ENCODE peak calls at places on chromosomes 7 and 10, in six cellular contexts. J, B, F, V, M and W are unnamed samples.

GRCh38 chr7:92177362-92177761 is 1.6 kb downstream of the LRRD1 start:
- DNase-seq in B (no peak), V (no peak), F (no peak), J (no peak), M (no peak), W (no peak)

GRCh38 chr7:84532196-84532595 is 337.6 kb upstream of the SEMA3A start:
- DNase-seq in V (no peak), J (no peak), B (no peak), F (no peak), M (no peak), W (no peak)

GRCh38 chr10:90665905-90666662 is 191.8 kb downstream of the HTR7 start:
- DNase-seq in V (no peak), B (no peak), J (no peak), F (no peak), M (no peak), W (no peak)

GRCh38 chr7:32163141-32163806 is 93.1 kb upstream of the PDE1C start:
- DNase-seq in J (no peak), F (peak), V (no peak), M (peak), B (peak), W (peak)

GRCh38 chr7:156014808-156015207 is 202.5 kb upstream of the SHH start:
- DNase-seq in M (no peak), V (no peak), J (no peak), F (no peak), B (no peak), W (no peak)

GRCh38 chr10:93123766-93124165 is 50.1 kb downstream of the CYP26A1 start:
- DNase-seq in J (no peak), B (no peak), F (no peak), M (no peak), V (no peak), W (no peak)

GRCh38 chr10:27658788-27659187 is 86.8 kb downstream of the MKX start:
- DNase-seq in B (no peak), J (no peak), M (no peak), V (no peak), F (no peak), W (no peak)

GRCh38 chr10:3482200-3482993 is 302.6 kb downstream of the KLF6 start:
- DNase-seq in B (peak), M (no peak), F (peak), J (no peak), V (peak), W (peak)

GRCh38 chr10:70331486-70332268 is 47.9 kb upstream of the NPFFR1 start:
- DNase-seq in B (peak), V (no peak), M (peak), J (no peak), F (no peak), W (peak)

GRCh38 chr10:116469437-116469836 is 41.8 kb downstream of the PNLIPRP3 start:
- DNase-seq in F (no peak), V (no peak), J (no peak), M (no peak), B (no peak), W (no peak)

GRCh38 chr7:50662059-50662689 is 97.0 kb upstream of the DDC start:
- DNase-seq in V (no peak), F (no peak), J (no peak), B (no peak), M (no peak), W (no peak)

GRCh38 chr10:69246036-69246435 is 25.9 kb downstream of the HKDC1 start:
- DNase-seq in J (no peak), F (no peak), V (no peak), B (no peak), M (no peak), W (no peak)

GRCh38 chr7:81053623-81054022 is 134.8 kb upstream of the SEMA3C start:
- DNase-seq in M (no peak), B (no peak), F (no peak), V (no peak), J (no peak), W (no peak)

GRCh38 chr7:116633131-116633988 is 38.6 kb upstream of the MET start:
- DNase-seq in V (peak), B (no peak), M (no peak), F (no peak), J (no peak), W (no peak)

GRCh38 chr7:45689797-45690761 is 115.9 kb downstream of the ADCY1 start:
- DNase-seq in F (peak), B (no peak), V (peak), J (no peak), M (no peak), W (no peak)

GRCh38 chr7:26508481-26508880 is 216.8 kb downstream of the SNX10 start:
- DNase-seq in B (peak), V (no peak), F (no peak), M (no peak), J (no peak), W (no peak)

GRCh38 chr10:5282137-5282536 is 82.6 kb upstream of the UCN3 start:
- DNase-seq in J (no peak), B (no peak), F (no peak), V (no peak), M (no peak), W (no peak)

GRCh38 chr10:82628373-82628772 is 753.4 kb downstream of the NRG3 start:
- DNase-seq in J (no peak), V (no peak), F (no peak), B (no peak), M (no peak), W (no peak)

GRCh38 chr7:762891-763290 is 35.8 kb upstream of the PRKAR1B start:
- DNase-seq in V (no peak), M (no peak), B (no peak), F (no peak), J (no peak), W (no peak)

GRCh38 chr10:23157691-23158369 is 34.3 kb upstream of the PTF1A start:
- DNase-seq in V (no peak), J (no peak), F (no peak), B (no peak), M (peak), W (no peak)

GRCh38 chr7:158353606-158354570 is 233.7 kb downstream of the PTPRN2 start:
- DNase-seq in F (peak), J (no peak), M (peak), V (peak), B (peak), W (peak)

GRCh38 chr10:50314169-50315071 is 63.1 kb upstream of the ASAH2 start:
- DNase-seq in J (no peak), F (no peak), M (no peak), B (no peak), V (no peak), W (no peak)

GRCh38 chr10:50304655-50305054 is 53.3 kb upstream of the ASAH2 start:
- DNase-seq in M (no peak), V (no peak), F (no peak), B (no peak), J (no peak), W (no peak)

GRCh38 chr10:50312464-50313437 is 61.4 kb upstream of the ASAH2 start:
- DNase-seq in M (no peak), F (no peak), V (no peak), B (no peak), J (no peak), W (no peak)

GRCh38 chr10:50310560-50311174 is 59.4 kb upstream of the ASAH2 start:
- DNase-seq in F (no peak), V (no peak), J (no peak), B (peak), M (peak), W (no peak)

DNA sequence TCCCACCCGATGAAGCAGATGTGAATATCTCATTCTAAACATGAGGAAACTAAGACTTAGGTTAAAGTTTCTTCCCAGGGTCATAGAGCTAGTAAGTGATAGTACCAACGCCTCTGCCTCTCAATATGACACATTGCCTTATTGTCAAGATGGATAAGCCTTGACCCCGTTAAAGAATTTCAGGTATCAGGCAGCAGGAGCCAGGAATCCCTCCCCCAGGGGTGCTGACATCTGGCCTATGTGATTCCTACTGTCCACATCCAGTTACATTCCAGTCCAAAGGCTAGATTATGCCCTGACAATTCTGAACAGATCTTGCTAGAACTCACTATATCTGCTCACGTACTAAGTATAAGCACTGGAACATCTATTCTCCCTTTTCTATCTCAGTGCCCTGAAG is 58.0 kb upstream of the ASAH2 start:
- DNase-seq in M (no peak), F (no peak), V (no peak), J (no peak), B (no peak), W (no peak)
- TF ChIP-seq POLR2AphosphoS5 in M (no peak), F (no peak), V (no peak), J (no peak), B (no peak), W (no peak)

DNA sequence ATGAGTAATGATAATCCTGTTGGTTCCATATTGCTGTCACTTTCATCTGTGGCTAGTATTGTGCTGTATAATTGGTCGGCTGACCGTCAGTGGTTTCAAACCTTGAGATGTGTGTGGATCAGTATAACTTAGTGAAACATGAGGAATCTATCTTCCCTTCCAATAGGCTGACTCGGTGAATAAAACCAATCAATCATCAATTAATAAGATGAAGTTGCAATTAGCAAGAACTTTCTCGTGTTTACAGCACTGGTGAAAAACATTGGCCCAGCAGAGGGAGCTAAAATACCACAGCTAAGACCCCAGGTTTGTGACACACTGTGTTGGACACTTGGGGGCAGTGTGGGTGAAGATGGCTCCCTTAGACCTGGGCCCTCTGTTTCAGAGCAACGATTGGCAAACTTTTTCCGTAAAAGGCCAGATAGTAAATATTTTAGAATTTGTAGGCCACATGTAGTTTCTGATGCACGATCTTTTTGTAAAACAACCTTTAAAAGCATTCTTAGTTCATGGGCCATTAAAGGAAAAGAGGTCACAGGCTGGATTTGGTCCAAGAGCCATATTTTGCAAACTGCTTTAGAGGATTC is 47.8 kb downstream of the STRA8 start:
- DNase-seq in J (peak), V (peak), M (peak), F (no peak), B (peak), W (peak)
- TF ChIP-seq EP300 in J (no peak), V (no peak), M (no peak), F (no peak), B (no peak), W (no peak)

DNA sequence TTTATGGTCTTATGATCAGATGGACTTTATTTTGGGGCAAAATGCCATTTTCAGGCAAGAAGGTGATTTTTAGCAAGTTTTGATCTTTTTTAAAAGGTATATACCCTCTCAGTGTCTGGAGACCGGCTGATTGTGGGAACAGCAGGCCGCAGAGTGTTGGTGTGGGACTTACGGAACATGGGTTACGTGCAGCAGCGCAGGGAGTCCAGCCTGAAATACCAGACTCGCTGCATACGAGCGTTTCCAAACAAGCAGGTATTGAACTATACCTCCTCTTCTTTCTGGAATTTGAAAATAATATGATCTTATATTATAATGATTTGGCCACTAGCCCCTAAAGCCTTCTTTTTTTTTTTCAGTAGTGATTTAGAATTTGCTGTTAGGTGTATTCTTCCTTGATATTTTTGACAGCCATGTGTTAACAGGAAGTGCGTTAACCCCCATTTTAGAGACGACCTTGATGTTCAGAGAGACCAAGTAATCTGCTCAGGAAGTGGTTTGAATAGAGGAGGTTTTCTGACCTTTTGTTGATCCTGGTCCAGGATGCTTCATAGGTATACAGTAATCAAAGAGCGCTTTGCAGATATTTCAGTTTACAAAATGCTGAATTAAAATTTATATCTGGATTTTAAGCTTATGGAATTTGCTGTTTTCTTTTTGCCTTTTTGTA is 6.2 kb downstream of the BUB3 start:
- DNase-seq in B (no peak), J (no peak), F (no peak), V (no peak), M (no peak), W (no peak)
- TF ChIP-seq POLR2AphosphoS5 in B (no peak), J (no peak), F (no peak), V (no peak), M (no peak), W (no peak)

GRCh38 chr7:40341836-40342235 is 207.0 kb downstream of the SUGCT start:
- DNase-seq in F (no peak), B (no peak), J (no peak), M (no peak), V (no peak), W (no peak)

GRCh38 chr7:40348126-40348728 is 213.4 kb downstream of the SUGCT start:
- DNase-seq in F (no peak), B (no peak), V (no peak), M (no peak), J (no peak), W (no peak)

GRCh38 chr7:40350100-40350499 is 215.3 kb downstream of the SUGCT start:
- DNase-seq in F (no peak), V (no peak), J (no peak), B (no peak), M (no peak), W (no peak)

DNA sequence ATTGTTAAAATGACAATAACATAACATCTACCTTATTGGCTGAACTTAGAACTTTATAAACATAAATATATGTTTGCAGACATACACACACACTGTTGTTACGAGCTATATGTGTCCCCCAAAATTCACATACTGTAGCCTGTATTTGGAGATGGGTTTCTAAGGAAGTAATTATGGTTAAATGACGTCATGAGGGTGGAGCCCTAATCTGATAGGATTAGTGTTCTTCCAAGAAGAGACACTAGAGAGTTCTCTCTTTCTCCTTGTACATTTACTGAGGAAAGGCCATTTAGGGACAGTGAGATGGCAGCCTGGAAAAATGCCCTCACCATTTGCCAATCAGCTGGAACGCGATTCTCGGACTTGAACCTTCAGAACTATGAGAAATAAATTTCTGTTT is 211.7 kb downstream of the SUGCT start:
- DNase-seq in F (no peak), V (no peak), J (no peak), B (no peak), M (no peak), W (no peak)
- TF ChIP-seq EP300 in F (no peak), V (no peak), J (no peak), B (no peak), M (no peak), W (no peak)

GRCh38 chr7:129169705-129170319 is 18.6 kb upstream of the SMO start:
- DNase-seq in M (no peak), J (no peak), V (no peak), B (no peak), F (no peak), W (no peak)

GRCh38 chr7:129170373-129171021 is 17.9 kb upstream of the SMO start:
- DNase-seq in M (no peak), B (no peak), F (no peak), J (no peak), V (no peak), W (no peak)

GRCh38 chr7:129168219-129168991 is 20.0 kb upstream of the SMO start:
- DNase-seq in B (no peak), F (no peak), V (no peak), J (no peak), M (no peak), W (no peak)

GRCh38 chr7:129166745-129167144 is 21.7 kb upstream of the SMO start:
- DNase-seq in F (no peak), M (no peak), B (no peak), J (no peak), V (no peak), W (no peak)

DNA sequence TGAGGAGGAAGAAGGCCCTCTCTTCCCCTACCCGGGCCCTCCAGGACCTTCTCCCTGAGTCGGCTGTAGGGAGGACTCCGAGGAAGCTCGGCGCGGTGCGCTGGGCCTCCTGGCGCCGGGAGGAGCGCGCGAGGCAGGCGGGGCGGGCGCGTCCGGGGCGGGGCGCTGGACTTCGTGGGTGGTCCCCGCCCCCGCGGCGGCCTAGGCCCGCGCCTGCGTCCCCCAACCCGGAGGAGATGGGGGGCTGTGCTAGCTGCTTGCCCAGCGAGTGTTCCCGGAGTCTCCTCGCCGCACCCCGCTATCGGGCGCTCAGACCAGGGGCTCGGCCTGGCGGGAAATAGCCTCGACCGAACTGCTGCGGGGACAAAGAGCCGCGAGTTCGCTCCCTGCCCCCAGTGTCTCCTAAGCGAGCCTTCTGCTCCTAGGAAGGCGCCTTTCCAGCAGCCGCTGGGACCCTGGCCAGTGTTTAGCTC is 19.2 kb upstream of the SMO start:
- DNase-seq in B (peak), J (no peak), M (no peak), F (peak), V (no peak), W (peak)
- TF ChIP-seq POLR2AphosphoS5 in B (no peak), J (peak), M (no peak), F (no peak), V (no peak), W (no peak)

GRCh38 chr10:72320676-72321247 is 34.0 kb downstream of the DNAJB12 start:
- DNase-seq in B (peak), F (no peak), J (peak), M (peak), V (peak), W (peak)
- TF ChIP-seq EP300 in B (no peak), F (no peak), J (no peak), M (peak), V (no peak), W (no peak)

DNA sequence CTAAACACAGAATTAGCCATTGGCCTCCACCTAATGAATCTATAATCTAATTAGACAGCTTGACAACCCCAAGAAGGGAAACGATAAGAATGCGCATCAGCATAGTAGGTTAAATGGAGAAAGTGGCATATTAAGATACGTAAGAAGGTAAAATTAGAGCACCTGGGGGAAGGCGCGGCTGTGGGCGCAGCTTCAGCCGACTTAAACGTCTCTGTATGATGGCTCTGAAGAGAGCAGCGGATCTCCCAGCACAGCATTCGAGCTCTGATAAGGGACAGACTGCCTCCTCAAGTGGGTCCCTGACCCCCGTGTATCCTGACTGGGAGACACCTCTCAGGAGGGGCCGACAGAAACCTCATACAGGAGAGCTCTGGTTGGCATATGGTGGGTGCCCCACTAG is 518.8 kb downstream of the PHTF2 start:
- DNase-seq in V (no peak), M (no peak), J (no peak), F (peak), B (no peak), W (no peak)
- TF ChIP-seq POLR2AphosphoS5 in V (no peak), M (no peak), J (no peak), F (no peak), B (no peak), W (no peak)

GRCh38 chr10:80861882-80862281 is 324.2 kb downstream of the SH2D4B start:
- DNase-seq in J (no peak), V (no peak), F (no peak), M (no peak), B (no peak), W (no peak)
- TF ChIP-seq EP300 in J (no peak), V (no peak), F (no peak), M (no peak), B (no peak), W (no peak)

GRCh38 chr10:100334762-100335161 is 4.7 kb upstream of the PKD2L1 start:
- DNase-seq in J (no peak), V (no peak), B (no peak), M (no peak), F (no peak), W (no peak)

GRCh38 chr10:100339236-100339635 is 7.8 kb upstream of the SCD start:
- DNase-seq in F (no peak), B (no peak), M (no peak), V (no peak), J (no peak), W (no peak)

GRCh38 chr10:100340948-100341847 is 5.8 kb upstream of the SCD start:
- DNase-seq in J (no peak), B (no peak), V (no peak), M (no peak), F (no peak), W (peak)

GRCh38 chr10:100341953-100342626 is 4.9 kb upstream of the SCD start:
- DNase-seq in J (no peak), M (peak), F (no peak), V (no peak), B (peak), W (no peak)

GRCh38 chr10:100338434-100339036 is 8.5 kb upstream of the SCD start:
- DNase-seq in V (peak), J (no peak), F (no peak), B (peak), M (peak), W (peak)
- TF ChIP-seq POLR2AphosphoS5 in V (no peak), J (no peak), F (no peak), B (no peak), M (no peak), W (no peak)

GRCh38 chr10:71729023-71729649 is 9.6 kb upstream of the C10orf105 start:
- DNase-seq in B (peak), J (no peak), M (peak), F (no peak), V (peak), W (no peak)
- TF ChIP-seq EP300 in B (no peak), J (no peak), M (no peak), F (no peak), V (no peak), W (no peak)